ENCODE peak calls at places on chromosomes 6 and 20, in ten cellular contexts. M is HCEC 1CT, S is AG04450, A is fibroblast of mammary gland, O is sciatic nerve, U is endothelial cell, R is fibroblast of pulmonary artery, H is HuH-7, Q is GDM1, X is HepG2. J is an unnamed sample.

GRCh38 chr6:159594106-159594749 is 98.8 kb downstream of the SOD2 start:
- DNase-seq in X (no peak), M (peak; percentile 35), Q (no peak), A (peak; percentile 78), H (no peak), S (no peak), O (no peak), U (no peak), R (peak; percentile 18), J (no peak)

GRCh38 chr20:50259705-50260479 is 69.3 kb downstream of the CEBPB start:
- DNase-seq in X (no peak), O (no peak), R (no peak), Q (no peak), M (no peak), U (no peak), S (no peak), H (no peak), A (no peak), J (no peak)

GRCh38 chr6:30542915-30543314 is 13.4 kb downstream of the GNL1 start:
- DNase-seq in S (no peak), H (no peak), Q (no peak), A (peak; percentile 29), O (no peak), R (peak; percentile 21), U (peak; percentile 15), M (peak; percentile 64), X (no peak), J (no peak)

GRCh38 chr20:36482044-36482473 is 59.3 kb upstream of the MYL9 start:
- DNase-seq in X (no peak), S (no peak), R (no peak), H (no peak), A (no peak), Q (no peak), U (no peak), M (no peak), O (no peak), J (no peak)

GRCh38 chr6:51098801-51099200 is 280.1 kb downstream of the TFAP2B start:
- DNase-seq in S (no peak), M (no peak), A (peak; percentile 7), O (no peak), H (no peak), R (no peak), Q (no peak), X (no peak), U (no peak), J (no peak)

GRCh38 chr20:9400371-9401025 is 113.9 kb upstream of the LAMP5 start:
- DNase-seq in O (no peak), H (no peak), R (no peak), Q (no peak), X (no peak), S (no peak), A (no peak), M (peak; percentile 34), U (no peak), J (no peak)

GRCh38 chr20:23100021-23100753 is 14.1 kb upstream of the CD93 start:
- DNase-seq in O (no peak), X (no peak), S (no peak), Q (no peak), U (no peak), M (no peak), H (no peak), A (no peak), R (no peak), J (no peak)

GRCh38 chr6:45460166-45460565 is 82.4 kb upstream of the SUPT3H start:
- DNase-seq in U (no peak), R (no peak), X (no peak), A (no peak), S (no peak), H (no peak), Q (no peak), M (no peak), O (no peak), J (no peak)

GRCh38 chr20:6298049-6298448 is 175.2 kb upstream of the FERMT1 start:
- DNase-seq in X (no peak), H (no peak), R (no peak), M (no peak), O (no peak), Q (no peak), S (no peak), A (no peak), U (no peak), J (no peak)

GRCh38 chr6:78492351-78493010 is 374.9 kb upstream of the IRAK1BP1 start:
- DNase-seq in X (no peak), A (peak; percentile 29), H (no peak), U (no peak), R (no peak), O (no peak), M (peak; percentile 41), S (no peak), Q (no peak), J (no peak)

GRCh38 chr20:35743693-35744491 is 1.8 kb upstream of the RBM39 start:
- DNase-seq in Q (peak; percentile 57), R (no peak), X (peak; percentile 79), S (no peak), U (no peak), M (no peak), A (no peak), O (no peak), H (no peak), J (no peak)

GRCh38 chr6:159941286-159942113 is 27.4 kb upstream of the IGF2R start:
- DNase-seq in A (peak; percentile 69), H (peak; percentile 16), U (no peak), R (peak; percentile 79), X (peak; percentile 46), Q (peak; percentile 3), S (no peak), O (no peak), M (peak; percentile 67), J (no peak)